ENCODE peak calls at places on chromosomes 12 and 14, in ten cellular contexts. F, O, Y, U, T, H, L, X, V and R are unnamed samples.

GRCh38 chr14:103734081-103734888 is 18.7 kb downstream of the ZFYVE21 start:
- DNase-seq in V (no peak), U (no peak), L (no peak), H (no peak), Y (no peak), F (no peak), O (no peak), X (no peak), T (no peak), R (no peak)

GRCh38 chr14:94562941-94563883 is 2.0 kb downstream of the SERPINA4 start:
- DNase-seq in O (no peak), L (no peak), H (no peak), X (no peak), Y (no peak), T (no peak), U (no peak), F (no peak), V (no peak), R (no peak)

GRCh38 chr14:103545219-103545914 is 16.4 kb downstream of the TRMT61A start:
- DNase-seq in O (no peak), H (peak; percentile 14), L (no peak), F (no peak), U (no peak), T (no peak), X (no peak), V (peak; percentile 46), Y (no peak), R (no peak)

GRCh38 chr12:3493225-3494049 is 2.4 kb downstream of the PRMT8 start:
- DNase-seq in O (no peak), H (peak; percentile 65), U (no peak), Y (no peak), V (no peak), F (no peak), L (no peak), X (no peak), T (no peak), R (no peak)

GRCh38 chr14:99609245-99610117 is 5.5 kb upstream of the CCDC85C start:
- DNase-seq in X (no peak), T (no peak), U (no peak), V (no peak), O (no peak), H (no peak), F (peak; percentile 62), L (no peak), Y (no peak), R (peak; percentile 28)

GRCh38 chr14:92570863-92571262 is 57.3 kb downstream of the RIN3 start:
- DNase-seq in X (no peak), O (no peak), L (no peak), U (no peak), T (no peak), H (no peak), V (no peak), F (no peak), Y (no peak), R (no peak)

GRCh38 chr14:88323520-88324199 is 591 bp upstream of the KCNK10 start:
- DNase-seq in Y (no peak), V (no peak), T (no peak), H (peak; percentile 82), F (no peak), L (no peak), X (peak; percentile 41), U (peak; percentile 13), O (no peak), R (no peak)

GRCh38 chr12:47410383-47410782 is 295.4 kb downstream of the RPAP3 start:
- DNase-seq in V (no peak), Y (no peak), H (no peak), T (no peak), U (no peak), F (no peak), X (no peak), O (no peak), L (no peak), R (no peak)

GRCh38 chr12:28367326-28367725 is 177.1 kb downstream of the CCDC91 start:
- DNase-seq in X (no peak), H (no peak), Y (no peak), T (no peak), V (no peak), F (no peak), L (no peak), U (no peak), O (no peak), R (no peak)

GRCh38 chr14:54881235-54881760 is 21.3 kb downstream of the GCH1 start:
- DNase-seq in T (peak; percentile 72), H (no peak), Y (peak; percentile 27), X (peak; percentile 66), O (peak; percentile 31), L (no peak), F (no peak), U (peak; percentile 74), V (no peak), R (peak; percentile 73)

GRCh38 chr14:54882521-54882920 is 20.1 kb downstream of the GCH1 start:
- DNase-seq in Y (no peak), U (no peak), X (no peak), V (no peak), H (peak; percentile 77), F (no peak), T (no peak), O (no peak), L (no peak), R (peak; percentile 56)

GRCh38 chr14:54877703-54878021 is 25.0 kb downstream of the GCH1 start:
- DNase-seq in L (no peak), F (no peak), H (no peak), V (no peak), O (no peak), X (no peak), Y (no peak), U (no peak), T (no peak), R (no peak)

GRCh38 chr14:54877015-54877702 is 25.5 kb downstream of the GCH1 start:
- DNase-seq in F (no peak), H (peak; percentile 63), L (no peak), T (no peak), O (no peak), X (peak; percentile 24), U (peak; percentile 42), Y (no peak), V (no peak), R (peak; percentile 68)

GRCh38 chr14:54881761-54882401 is 20.7 kb downstream of the GCH1 start:
- DNase-seq in V (no peak), H (no peak), O (peak; percentile 24), U (peak; percentile 56), X (no peak), L (no peak), F (no peak), Y (no peak), T (no peak), R (peak; percentile 56)
- TF ChIP-seq CTCF in V (no peak), H (no peak), O (no peak), U (no peak), X (no peak), L (no peak), F (no peak), Y (no peak), T (no peak), R (no peak)

GRCh38 chr14:76268013-76268376 is 107.9 kb upstream of the ESRRB start:
- DNase-seq in V (no peak), O (no peak), T (peak; percentile 9), X (no peak), H (no peak), L (no peak), U (no peak), F (no peak), Y (no peak), R (no peak)
- H3K4me3 ChIP-seq in V (no peak overlapping the region), O (peak overlapping the region; percentile 51), T (peak overlapping the region; percentile 36), X (peak overlapping the region; percentile 64), H (peak overlapping the region; percentile 34), L (peak overlapping the region; percentile 59), U (peak overlapping the region; percentile 48), F (no peak overlapping the region), Y (peak overlapping the region; percentile 37), R (peak overlapping the region; percentile 47)

GRCh38 chr14:68659021-68659931 is 133.6 kb downstream of the ZFP36L1 start:
- DNase-seq in O (no peak), U (peak; percentile 55), T (no peak), V (no peak), H (no peak), L (no peak), F (no peak), X (peak; percentile 63), Y (no peak), R (no peak)

GRCh38 chr14:68663385-68664076 is 129.3 kb downstream of the ZFP36L1 start:
- DNase-seq in L (no peak), T (peak; percentile 43), H (no peak), V (no peak), X (peak; percentile 99), Y (peak; percentile 46), U (peak; percentile 63), F (no peak), O (no peak), R (no peak)

GRCh38 chr14:68662395-68662794 is 130.5 kb downstream of the ZFP36L1 start:
- DNase-seq in L (no peak), U (no peak), X (no peak), F (no peak), Y (no peak), O (no peak), H (no peak), T (no peak), V (no peak), R (no peak)

GRCh38 chr14:68660495-68660894 is 132.4 kb downstream of the ZFP36L1 start:
- DNase-seq in Y (no peak), V (no peak), H (no peak), X (no peak), T (no peak), O (no peak), L (no peak), F (no peak), U (no peak), R (no peak)

DNA sequence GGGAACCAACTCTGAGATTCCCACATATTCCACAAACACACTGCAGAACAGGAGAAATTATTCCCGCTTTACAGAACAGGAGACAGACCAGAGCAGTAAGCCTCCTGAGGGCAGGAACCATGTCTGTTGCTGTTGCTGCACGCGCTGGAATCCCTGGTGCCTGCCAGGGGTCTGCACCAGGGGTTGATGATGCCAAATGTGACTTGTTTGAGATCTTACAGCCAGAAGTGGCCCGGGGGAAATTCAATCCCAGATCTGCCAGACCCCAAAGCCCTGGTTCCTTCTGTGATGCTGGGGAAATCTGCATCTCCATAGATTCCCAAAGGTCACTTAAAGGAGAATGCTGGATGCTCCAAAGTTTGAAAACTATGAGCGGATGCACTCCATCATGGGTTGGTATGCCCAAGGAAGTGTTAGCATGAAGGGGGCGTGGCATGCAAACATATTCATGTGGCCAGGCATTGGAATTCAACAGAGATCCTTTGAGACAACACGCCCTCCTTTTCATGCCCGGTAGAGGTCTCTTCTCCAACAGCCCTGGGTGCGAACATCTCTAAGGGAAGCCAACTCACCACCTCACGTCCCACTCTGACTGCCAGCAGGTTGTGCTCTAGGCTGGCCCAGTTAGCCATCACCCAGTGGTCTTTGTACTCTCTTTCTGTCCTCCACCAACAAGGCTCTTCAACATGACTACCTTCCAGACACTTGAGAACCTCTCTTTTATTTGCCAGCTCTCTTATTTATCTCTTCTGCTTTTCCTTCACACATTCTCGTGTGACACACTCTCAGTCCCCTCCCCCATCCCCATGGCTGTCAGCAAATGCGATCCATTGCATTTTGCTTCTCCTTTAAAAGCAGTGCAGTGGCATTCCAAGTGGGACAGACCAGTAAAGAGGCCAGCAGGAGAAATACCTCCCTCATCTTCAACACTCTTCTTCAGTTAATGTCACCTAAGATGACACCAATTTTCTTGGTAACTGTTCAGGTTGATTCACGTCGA is 131.3 kb downstream of the ZFP36L1 start:
- DNase-seq in T (no peak), Y (no peak), U (no peak), V (no peak), L (no peak), O (no peak), H (no peak), F (no peak), X (no peak), R (no peak)
- TF ChIP-seq CTCF in T (no peak), Y (no peak), U (no peak), V (no peak), L (no peak), O (no peak), H (no peak), F (no peak), X (no peak), R (no peak)

GRCh38 chr14:102437997-102438922 is 71.3 kb downstream of the ANKRD9 start:
- DNase-seq in L (peak; percentile 48), V (peak; percentile 87), T (peak; percentile 58), F (peak; percentile 84), H (peak; percentile 94), X (peak; percentile 78), U (peak; percentile 86), Y (peak; percentile 51), O (peak; percentile 78), R (peak; percentile 81)
- H3K4me3 ChIP-seq in L (peak overlapping the region; percentile 29), V (no peak overlapping the region), T (no peak overlapping the region), F (no peak overlapping the region), H (peak overlapping the region; percentile 10), X (peak overlapping the region; percentile 45), U (peak overlapping the region; percentile 25), Y (no peak overlapping the region), O (peak overlapping the region; percentile 25), R (peak overlapping the region; percentile 42)